ENCODE peak calls at places on chromosome 19, in eight cellular contexts. Q is tibial nerve; S is stimulated activated CD4-positive, alpha-beta T cell treated with anti-CD3 and anti-CD28 coated beads, Interleukin-1b, Interleukin-23, amount 100 ng/mL, for 24 hours; X is nephron progenitor cell; M is cardiac fibroblast; Z is tibial artery; W is activated naive CD4-positive, alpha-beta T cell treated with anti-CD3 and anti-CD28 coated beads, Interleukin-2, amount 10 ng/mL, durations not matched to agents 7 days and 5 days; V is PC-9. L is an unnamed sample.

GRCh38 chr19:31290926-31291590 is 58.2 kb downstream of the TSHZ3 start:
- DNase-seq in S (no peak), M (no peak), X (no peak), W (no peak), V (no peak), Q (no peak), Z (no peak), L (no peak)

GRCh38 chr19:40662925-40663711 is 27.3 kb downstream of the NUMBL start:
- DNase-seq in X (peak; percentile 97), S (peak; percentile 89), M (peak; percentile 96), V (peak; percentile 93), Z (peak; percentile 94), Q (peak; percentile 91), W (peak; percentile 93), L (peak; percentile 94)

GRCh38 chr19:53467138-53467502 is 413 bp upstream of the ZNF813 start:
- DNase-seq in M (no peak), Q (no peak), Z (peak; percentile 68), X (peak; percentile 52), S (no peak), V (no peak), W (peak; percentile 44), L (no peak)

GRCh38 chr19:6947745-6948144 is 60.4 kb downstream of the ADGRE1 start:
- DNase-seq in X (no peak), Z (no peak), W (peak; percentile 64), M (peak; percentile 32), S (peak; percentile 38), Q (no peak), V (no peak), L (peak; percentile 2)

GRCh38 chr19:16831531-16831930 is 2.3 kb downstream of the SIN3B start:
- DNase-seq in S (no peak), V (no peak), Z (no peak), M (no peak), X (no peak), Q (no peak), W (no peak), L (no peak)

GRCh38 chr19:7907544-7907943 is 3.9 kb downstream of the MAP2K7 start:
- DNase-seq in W (no peak), M (no peak), V (no peak), Z (no peak), Q (no peak), S (no peak), X (no peak), L (no peak)

GRCh38 chr19:18349524-18350128 is 9.2 kb downstream of the PGPEP1 start:
- DNase-seq in S (peak; percentile 28), Z (no peak), W (peak; percentile 54), V (peak; percentile 63), Q (peak; percentile 49), M (peak; percentile 75), X (peak; percentile 52), L (peak; percentile 77)

GRCh38 chr19:42528354-42529247 is at the start of gene CEACAM1:
- DNase-seq in V (peak; percentile 31), X (no peak), Q (no peak), M (peak; percentile 34), S (peak; percentile 36), W (peak; percentile 82), Z (no peak), L (peak; percentile 20)

GRCh38 chr19:33442706-33443105 is 69.2 kb downstream of the CEBPG start:
- DNase-seq in V (no peak), Q (no peak), S (no peak), Z (peak; percentile 45), X (no peak), W (no peak), M (no peak), L (no peak)